ENCODE peak calls at places on chromosomes 7 and 10, in nine cellular contexts. One of them, this sample, is unnamed.

GRCh38 chr7:11239311-11239710 is 265.6 kb downstream of the PHF14 start:
- DNase-seq in T-helper 2 cell: no peak
- DNase-seq in BJ: peak
- DNase-seq in pancreas: no peak
- DNase-seq in NCI-H1092 treated with DMSO at 0.1 percent for 48 hours: no peak
- DNase-seq in uterus: no peak
- DNase-seq in Panc1: no peak
- DNase-seq in stimulated activated CD4-positive, alpha-beta T cell treated with anti-CD3 and anti-CD28 coated beads, Interleukin-15, amount 100 ng/mL, for 1 hour: no peak
- DNase-seq in AG08396: no peak
- DNase-seq in this sample: no peak

GRCh38 chr7:16268821-16269768 is 152.2 kb downstream of the CRPPA start:
- DNase-seq in T-helper 2 cell: no peak
- DNase-seq in BJ: peak
- DNase-seq in pancreas: no peak
- DNase-seq in NCI-H1092 treated with DMSO at 0.1 percent for 48 hours: no peak
- DNase-seq in uterus: no peak
- DNase-seq in Panc1: no peak
- DNase-seq in stimulated activated CD4-positive, alpha-beta T cell treated with anti-CD3 and anti-CD28 coated beads, Interleukin-15, amount 100 ng/mL, for 1 hour: no peak
- DNase-seq in AG08396: peak
- DNase-seq in this sample: no peak

GRCh38 chr7:144814326-144814725 is 21.5 kb downstream of the TPK1 start:
- DNase-seq in T-helper 2 cell: no peak
- DNase-seq in BJ: no peak
- DNase-seq in pancreas: no peak
- DNase-seq in NCI-H1092 treated with DMSO at 0.1 percent for 48 hours: no peak
- DNase-seq in uterus: no peak
- DNase-seq in Panc1: no peak
- DNase-seq in stimulated activated CD4-positive, alpha-beta T cell treated with anti-CD3 and anti-CD28 coated beads, Interleukin-15, amount 100 ng/mL, for 1 hour: no peak
- DNase-seq in AG08396: no peak
- DNase-seq in this sample: no peak

GRCh38 chr7:78562191-78562590 is 763.6 kb downstream of the PHTF2 start:
- DNase-seq in T-helper 2 cell: no peak
- DNase-seq in BJ: no peak
- DNase-seq in pancreas: no peak
- DNase-seq in NCI-H1092 treated with DMSO at 0.1 percent for 48 hours: no peak
- DNase-seq in uterus: no peak
- DNase-seq in Panc1: no peak
- DNase-seq in stimulated activated CD4-positive, alpha-beta T cell treated with anti-CD3 and anti-CD28 coated beads, Interleukin-15, amount 100 ng/mL, for 1 hour: no peak
- DNase-seq in AG08396: no peak
- DNase-seq in this sample: no peak

GRCh38 chr10:51079331-51079730 is 5.0 kb downstream of the PRKG1 start:
- DNase-seq in T-helper 2 cell: no peak
- DNase-seq in BJ: no peak
- DNase-seq in pancreas: no peak
- DNase-seq in NCI-H1092 treated with DMSO at 0.1 percent for 48 hours: no peak
- DNase-seq in uterus: no peak
- DNase-seq in Panc1: no peak
- DNase-seq in stimulated activated CD4-positive, alpha-beta T cell treated with anti-CD3 and anti-CD28 coated beads, Interleukin-15, amount 100 ng/mL, for 1 hour: no peak
- DNase-seq in AG08396: no peak
- DNase-seq in this sample: no peak

GRCh38 chr7:86708334-86708733 is 64.6 kb downstream of the GRM3 start:
- DNase-seq in T-helper 2 cell: no peak
- DNase-seq in BJ: no peak
- DNase-seq in pancreas: no peak
- DNase-seq in NCI-H1092 treated with DMSO at 0.1 percent for 48 hours: peak
- DNase-seq in uterus: no peak
- DNase-seq in Panc1: no peak
- DNase-seq in stimulated activated CD4-positive, alpha-beta T cell treated with anti-CD3 and anti-CD28 coated beads, Interleukin-15, amount 100 ng/mL, for 1 hour: no peak
- DNase-seq in AG08396: no peak
- DNase-seq in this sample: no peak

GRCh38 chr10:19332304-19332703 is 283.7 kb downstream of the MALRD1 start:
- DNase-seq in T-helper 2 cell: no peak
- DNase-seq in BJ: no peak
- DNase-seq in pancreas: no peak
- DNase-seq in NCI-H1092 treated with DMSO at 0.1 percent for 48 hours: no peak
- DNase-seq in uterus: no peak
- DNase-seq in Panc1: no peak
- DNase-seq in stimulated activated CD4-positive, alpha-beta T cell treated with anti-CD3 and anti-CD28 coated beads, Interleukin-15, amount 100 ng/mL, for 1 hour: no peak
- DNase-seq in AG08396: no peak
- DNase-seq in this sample: no peak

GRCh38 chr10:11009471-11010308 is 8.0 kb upstream of the CELF2 start:
- DNase-seq in T-helper 2 cell: no peak
- DNase-seq in BJ: peak
- DNase-seq in pancreas: no peak
- DNase-seq in NCI-H1092 treated with DMSO at 0.1 percent for 48 hours: no peak
- DNase-seq in uterus: no peak
- DNase-seq in Panc1: no peak
- DNase-seq in stimulated activated CD4-positive, alpha-beta T cell treated with anti-CD3 and anti-CD28 coated beads, Interleukin-15, amount 100 ng/mL, for 1 hour: no peak
- DNase-seq in AG08396: no peak
- DNase-seq in this sample: peak

GRCh38 chr7:51316262-51316665 is 345 bp downstream of the COBL start:
- DNase-seq in T-helper 2 cell: no peak
- DNase-seq in BJ: no peak
- DNase-seq in pancreas: peak
- DNase-seq in NCI-H1092 treated with DMSO at 0.1 percent for 48 hours: peak
- DNase-seq in uterus: no peak
- DNase-seq in Panc1: no peak
- DNase-seq in stimulated activated CD4-positive, alpha-beta T cell treated with anti-CD3 and anti-CD28 coated beads, Interleukin-15, amount 100 ng/mL, for 1 hour: no peak
- DNase-seq in AG08396: peak
- DNase-seq in this sample: no peak

GRCh38 chr10:32065871-32066270 is 9.6 kb upstream of the KIF5B start:
- DNase-seq in T-helper 2 cell: no peak
- DNase-seq in BJ: no peak
- DNase-seq in pancreas: no peak
- DNase-seq in NCI-H1092 treated with DMSO at 0.1 percent for 48 hours: no peak
- DNase-seq in uterus: no peak
- DNase-seq in Panc1: no peak
- DNase-seq in stimulated activated CD4-positive, alpha-beta T cell treated with anti-CD3 and anti-CD28 coated beads, Interleukin-15, amount 100 ng/mL, for 1 hour: no peak
- DNase-seq in AG08396: peak
- DNase-seq in this sample: peak

GRCh38 chr10:17290226-17290625 is 62.2 kb downstream of the VIM start:
- DNase-seq in T-helper 2 cell: no peak
- DNase-seq in BJ: no peak
- DNase-seq in pancreas: no peak
- DNase-seq in NCI-H1092 treated with DMSO at 0.1 percent for 48 hours: peak
- DNase-seq in uterus: no peak
- DNase-seq in Panc1: peak
- DNase-seq in stimulated activated CD4-positive, alpha-beta T cell treated with anti-CD3 and anti-CD28 coated beads, Interleukin-15, amount 100 ng/mL, for 1 hour: no peak
- DNase-seq in AG08396: peak
- DNase-seq in this sample: peak

GRCh38 chr7:2116086-2116810 is 116.5 kb downstream of the MAD1L1 start:
- DNase-seq in T-helper 2 cell: no peak
- DNase-seq in BJ: no peak
- DNase-seq in pancreas: no peak
- DNase-seq in NCI-H1092 treated with DMSO at 0.1 percent for 48 hours: peak
- DNase-seq in uterus: no peak
- DNase-seq in Panc1: no peak
- DNase-seq in stimulated activated CD4-positive, alpha-beta T cell treated with anti-CD3 and anti-CD28 coated beads, Interleukin-15, amount 100 ng/mL, for 1 hour: no peak
- DNase-seq in AG08396: no peak
- DNase-seq in this sample: peak

GRCh38 chr10:21721000-21721670 is 187.1 kb downstream of the MLLT10 start:
- DNase-seq in T-helper 2 cell: no peak
- DNase-seq in BJ: no peak
- DNase-seq in pancreas: no peak
- DNase-seq in NCI-H1092 treated with DMSO at 0.1 percent for 48 hours: no peak
- DNase-seq in uterus: no peak
- DNase-seq in Panc1: no peak
- DNase-seq in stimulated activated CD4-positive, alpha-beta T cell treated with anti-CD3 and anti-CD28 coated beads, Interleukin-15, amount 100 ng/mL, for 1 hour: no peak
- DNase-seq in AG08396: no peak
- DNase-seq in this sample: no peak

GRCh38 chr10:92990615-92991014 is 70.0 kb upstream of the CYP26C1 start:
- DNase-seq in T-helper 2 cell: no peak
- DNase-seq in BJ: no peak
- DNase-seq in pancreas: no peak
- DNase-seq in NCI-H1092 treated with DMSO at 0.1 percent for 48 hours: no peak
- DNase-seq in uterus: no peak
- DNase-seq in Panc1: no peak
- DNase-seq in stimulated activated CD4-positive, alpha-beta T cell treated with anti-CD3 and anti-CD28 coated beads, Interleukin-15, amount 100 ng/mL, for 1 hour: no peak
- DNase-seq in AG08396: peak
- DNase-seq in this sample: no peak

GRCh38 chr7:94561841-94562514 is 52.4 kb downstream of the CASD1 start:
- DNase-seq in T-helper 2 cell: no peak
- DNase-seq in BJ: peak
- DNase-seq in pancreas: no peak
- DNase-seq in NCI-H1092 treated with DMSO at 0.1 percent for 48 hours: no peak
- DNase-seq in uterus: no peak
- DNase-seq in Panc1: no peak
- DNase-seq in stimulated activated CD4-positive, alpha-beta T cell treated with anti-CD3 and anti-CD28 coated beads, Interleukin-15, amount 100 ng/mL, for 1 hour: no peak
- DNase-seq in AG08396: peak
- DNase-seq in this sample: no peak

GRCh38 chr10:104218751-104219150 is 13.4 kb downstream of the CFAP43 start:
- DNase-seq in T-helper 2 cell: no peak
- DNase-seq in BJ: no peak
- DNase-seq in pancreas: no peak
- DNase-seq in NCI-H1092 treated with DMSO at 0.1 percent for 48 hours: no peak
- DNase-seq in uterus: no peak
- DNase-seq in Panc1: no peak
- DNase-seq in stimulated activated CD4-positive, alpha-beta T cell treated with anti-CD3 and anti-CD28 coated beads, Interleukin-15, amount 100 ng/mL, for 1 hour: no peak
- DNase-seq in AG08396: no peak
- DNase-seq in this sample: no peak

GRCh38 chr10:124614003-124614659 is 130.0 kb downstream of the FAM53B start:
- DNase-seq in T-helper 2 cell: no peak
- DNase-seq in BJ: no peak
- DNase-seq in pancreas: peak
- DNase-seq in NCI-H1092 treated with DMSO at 0.1 percent for 48 hours: no peak
- DNase-seq in uterus: no peak
- DNase-seq in Panc1: no peak
- DNase-seq in stimulated activated CD4-positive, alpha-beta T cell treated with anti-CD3 and anti-CD28 coated beads, Interleukin-15, amount 100 ng/mL, for 1 hour: no peak
- DNase-seq in AG08396: no peak
- DNase-seq in this sample: no peak

GRCh38 chr7:17144313-17144712 is 154.1 kb upstream of the AHR start:
- DNase-seq in T-helper 2 cell: no peak
- DNase-seq in BJ: peak
- DNase-seq in pancreas: no peak
- DNase-seq in NCI-H1092 treated with DMSO at 0.1 percent for 48 hours: no peak
- DNase-seq in uterus: no peak
- DNase-seq in Panc1: no peak
- DNase-seq in stimulated activated CD4-positive, alpha-beta T cell treated with anti-CD3 and anti-CD28 coated beads, Interleukin-15, amount 100 ng/mL, for 1 hour: peak
- DNase-seq in AG08396: peak
- DNase-seq in this sample: peak

GRCh38 chr10:102752934-102753664 is 9.4 kb downstream of the WBP1L start:
- DNase-seq in T-helper 2 cell: no peak
- DNase-seq in BJ: no peak
- DNase-seq in pancreas: no peak
- DNase-seq in NCI-H1092 treated with DMSO at 0.1 percent for 48 hours: no peak
- DNase-seq in uterus: peak
- DNase-seq in Panc1: no peak
- DNase-seq in stimulated activated CD4-positive, alpha-beta T cell treated with anti-CD3 and anti-CD28 coated beads, Interleukin-15, amount 100 ng/mL, for 1 hour: no peak
- DNase-seq in AG08396: peak
- DNase-seq in this sample: peak

GRCh38 chr10:114643158-114643557 is 14.9 kb downstream of the ABLIM1 start:
- DNase-seq in T-helper 2 cell: no peak
- DNase-seq in BJ: no peak
- DNase-seq in pancreas: no peak
- DNase-seq in NCI-H1092 treated with DMSO at 0.1 percent for 48 hours: no peak
- DNase-seq in uterus: no peak
- DNase-seq in Panc1: no peak
- DNase-seq in stimulated activated CD4-positive, alpha-beta T cell treated with anti-CD3 and anti-CD28 coated beads, Interleukin-15, amount 100 ng/mL, for 1 hour: no peak
- DNase-seq in AG08396: no peak
- DNase-seq in this sample: no peak

GRCh38 chr10:34489973-34490372 is 325.1 kb downstream of the PARD3 start:
- DNase-seq in T-helper 2 cell: no peak
- DNase-seq in BJ: peak
- DNase-seq in pancreas: no peak
- DNase-seq in NCI-H1092 treated with DMSO at 0.1 percent for 48 hours: no peak
- DNase-seq in uterus: no peak
- DNase-seq in Panc1: no peak
- DNase-seq in stimulated activated CD4-positive, alpha-beta T cell treated with anti-CD3 and anti-CD28 coated beads, Interleukin-15, amount 100 ng/mL, for 1 hour: no peak
- DNase-seq in AG08396: peak
- DNase-seq in this sample: peak

GRCh38 chr7:66426996-66427395 is 201.7 kb upstream of the KCTD7 start:
- DNase-seq in T-helper 2 cell: no peak
- DNase-seq in BJ: no peak
- DNase-seq in pancreas: no peak
- DNase-seq in NCI-H1092 treated with DMSO at 0.1 percent for 48 hours: no peak
- DNase-seq in uterus: no peak
- DNase-seq in Panc1: no peak
- DNase-seq in stimulated activated CD4-positive, alpha-beta T cell treated with anti-CD3 and anti-CD28 coated beads, Interleukin-15, amount 100 ng/mL, for 1 hour: no peak
- DNase-seq in AG08396: no peak
- DNase-seq in this sample: no peak

GRCh38 chr7:69373171-69374035 is 224.9 kb upstream of the AUTS2 start:
- DNase-seq in T-helper 2 cell: no peak
- DNase-seq in BJ: no peak
- DNase-seq in pancreas: no peak
- DNase-seq in NCI-H1092 treated with DMSO at 0.1 percent for 48 hours: no peak
- DNase-seq in uterus: peak
- DNase-seq in Panc1: no peak
- DNase-seq in stimulated activated CD4-positive, alpha-beta T cell treated with anti-CD3 and anti-CD28 coated beads, Interleukin-15, amount 100 ng/mL, for 1 hour: no peak
- DNase-seq in AG08396: no peak
- DNase-seq in this sample: no peak

GRCh38 chr7:157787275-157787701 is 450.5 kb downstream of the DNAJB6 start:
- DNase-seq in T-helper 2 cell: no peak
- DNase-seq in BJ: no peak
- DNase-seq in pancreas: peak
- DNase-seq in NCI-H1092 treated with DMSO at 0.1 percent for 48 hours: no peak
- DNase-seq in uterus: no peak
- DNase-seq in Panc1: no peak
- DNase-seq in stimulated activated CD4-positive, alpha-beta T cell treated with anti-CD3 and anti-CD28 coated beads, Interleukin-15, amount 100 ng/mL, for 1 hour: no peak
- DNase-seq in AG08396: no peak
- DNase-seq in this sample: no peak

GRCh38 chr7:140696679-140697446 is at the start of gene NDUFB2:
- DNase-seq in T-helper 2 cell: peak
- DNase-seq in BJ: peak
- DNase-seq in pancreas: peak
- DNase-seq in NCI-H1092 treated with DMSO at 0.1 percent for 48 hours: peak
- DNase-seq in uterus: peak
- DNase-seq in Panc1: peak
- DNase-seq in stimulated activated CD4-positive, alpha-beta T cell treated with anti-CD3 and anti-CD28 coated beads, Interleukin-15, amount 100 ng/mL, for 1 hour: no peak
- DNase-seq in AG08396: peak
- DNase-seq in this sample: peak

GRCh38 chr10:77819210-77820140 is 107.1 kb downstream of the DLG5 start:
- DNase-seq in T-helper 2 cell: no peak
- DNase-seq in BJ: no peak
- DNase-seq in pancreas: no peak
- DNase-seq in NCI-H1092 treated with DMSO at 0.1 percent for 48 hours: no peak
- DNase-seq in uterus: no peak
- DNase-seq in Panc1: no peak
- DNase-seq in stimulated activated CD4-positive, alpha-beta T cell treated with anti-CD3 and anti-CD28 coated beads, Interleukin-15, amount 100 ng/mL, for 1 hour: no peak
- DNase-seq in AG08396: no peak
- DNase-seq in this sample: peak

GRCh38 chr10:55266797-55267196 is 465.8 kb upstream of the PCDH15 start:
- DNase-seq in T-helper 2 cell: no peak
- DNase-seq in BJ: no peak
- DNase-seq in pancreas: no peak
- DNase-seq in NCI-H1092 treated with DMSO at 0.1 percent for 48 hours: no peak
- DNase-seq in uterus: no peak
- DNase-seq in Panc1: no peak
- DNase-seq in stimulated activated CD4-positive, alpha-beta T cell treated with anti-CD3 and anti-CD28 coated beads, Interleukin-15, amount 100 ng/mL, for 1 hour: no peak
- DNase-seq in AG08396: no peak
- DNase-seq in this sample: no peak

GRCh38 chr7:136869006-136869961 is 832 bp downstream of the CHRM2 start:
- DNase-seq in T-helper 2 cell: no peak
- DNase-seq in BJ: no peak
- DNase-seq in pancreas: peak
- DNase-seq in NCI-H1092 treated with DMSO at 0.1 percent for 48 hours: no peak
- DNase-seq in uterus: no peak
- DNase-seq in Panc1: no peak
- DNase-seq in stimulated activated CD4-positive, alpha-beta T cell treated with anti-CD3 and anti-CD28 coated beads, Interleukin-15, amount 100 ng/mL, for 1 hour: no peak
- DNase-seq in AG08396: peak
- DNase-seq in this sample: peak

GRCh38 chr10:48503293-48503911 is 101.5 kb downstream of the ARHGAP22 start:
- DNase-seq in T-helper 2 cell: no peak
- DNase-seq in BJ: no peak
- DNase-seq in pancreas: no peak
- DNase-seq in NCI-H1092 treated with DMSO at 0.1 percent for 48 hours: no peak
- DNase-seq in uterus: no peak
- DNase-seq in Panc1: no peak
- DNase-seq in stimulated activated CD4-positive, alpha-beta T cell treated with anti-CD3 and anti-CD28 coated beads, Interleukin-15, amount 100 ng/mL, for 1 hour: no peak
- DNase-seq in AG08396: no peak
- DNase-seq in this sample: no peak

GRCh38 chr10:113679463-113680171 is at the start of gene CASP7:
- DNase-seq in T-helper 2 cell: peak
- DNase-seq in BJ: no peak
- DNase-seq in pancreas: peak
- DNase-seq in NCI-H1092 treated with DMSO at 0.1 percent for 48 hours: peak
- DNase-seq in uterus: peak
- DNase-seq in Panc1: peak
- DNase-seq in stimulated activated CD4-positive, alpha-beta T cell treated with anti-CD3 and anti-CD28 coated beads, Interleukin-15, amount 100 ng/mL, for 1 hour: peak
- DNase-seq in AG08396: peak
- DNase-seq in this sample: peak

This sample was measured in osteoblast.